ENCODE peak calls at places on chromosomes 12 and 14, in ten cellular contexts. F is transverse colon, Z is A549, Y is ovary, X is SK-N-SH, M is HepG2, W is tibial nerve, K is sigmoid colon, V is H1, D is esophagus muscularis mucosa. N is an unnamed sample.

GRCh38 chr12:106170285-106170684 is 31.5 kb upstream of the NUAK1 start:
- DNase-seq in F (no peak), Z (no peak), Y (no peak), X (no peak), M (no peak), W (no peak), K (no peak), V (no peak), D (no peak), N (no peak)

GRCh38 chr14:68789798-68790655 is 2.8 kb downstream of the ZFP36L1 start:
- DNase-seq in F (peak; percentile 33), Z (no peak), Y (no peak), X (no peak), M (no peak), W (no peak), K (peak; percentile 80), V (no peak), D (no peak), N (peak; percentile 40)

GRCh38 chr14:24260026-24260779 is 2.8 kb downstream of the TGM1 start:
- DNase-seq in F (no peak), Z (no peak), Y (no peak), X (no peak), M (no peak), W (no peak), K (no peak), V (no peak), D (no peak), N (no peak)

GRCh38 chr14:89351958-89352404 is 65.1 kb downstream of the FOXN3 start:
- DNase-seq in F (no peak), Z (no peak), Y (no peak), X (peak; percentile 30), M (peak; percentile 94), W (no peak), K (no peak), V (no peak), D (peak; percentile 89), N (no peak)

GRCh38 chr12:70928066-70928465 is 7.5 kb upstream of the PTPRR start:
- DNase-seq in F (no peak), Z (no peak), Y (no peak), X (no peak), M (no peak), W (no peak), K (no peak), V (no peak), D (no peak), N (no peak)

GRCh38 chr12:53551889-53552291 is 44.6 kb upstream of the NPFF start:
- DNase-seq in F (no peak), Z (no peak), Y (no peak), X (no peak), M (no peak), W (no peak), K (no peak), V (no peak), D (no peak), N (no peak)

GRCh38 chr12:109723311-109723791 is 9.7 kb downstream of the FAM222A start:
- DNase-seq in F (peak; percentile 67), Z (no peak), Y (no peak), X (peak; percentile 75), M (no peak), W (no peak), K (peak; percentile 94), V (no peak), D (no peak), N (peak; percentile 82)

GRCh38 chr14:58817846-58818245 is 180.1 kb downstream of the DACT1 start:
- DNase-seq in F (no peak), Z (no peak), Y (no peak), X (no peak), M (no peak), W (no peak), K (no peak), V (no peak), D (no peak), N (no peak)

GRCh38 chr12:94571556-94571955 is 78.8 kb downstream of the TMCC3 start:
- DNase-seq in F (peak; percentile 81), Z (peak; percentile 11), Y (peak; percentile 67), X (no peak), M (peak; percentile 91), W (no peak), K (no peak), V (no peak), D (no peak), N (peak; percentile 65)

GRCh38 chr12:69648476-69648875 is 37.8 kb upstream of the LRRC10 start:
- DNase-seq in F (no peak), Z (no peak), Y (no peak), X (no peak), M (peak; percentile 27), W (no peak), K (no peak), V (no peak), D (no peak), N (no peak)

GRCh38 chr14:100372357-100373048 is 49.4 kb downstream of the SLC25A47 start:
- DNase-seq in F (no peak), Z (no peak), Y (no peak), X (no peak), M (no peak), W (no peak), K (no peak), V (no peak), D (no peak), N (no peak)

GRCh38 chr14:67409461-67409860 is 2.5 kb downstream of the PLEK2 start:
- DNase-seq in F (no peak), Z (no peak), Y (no peak), X (no peak), M (no peak), W (no peak), K (peak; percentile 37), V (no peak), D (no peak), N (no peak)

GRCh38 chr14:89619616-89620273 is 202.7 kb upstream of the FOXN3 start:
- DNase-seq in F (no peak), Z (no peak), Y (no peak), X (no peak), M (no peak), W (no peak), K (no peak), V (no peak), D (no peak), N (no peak)

GRCh38 chr12:47035459-47035858 is 44.0 kb upstream of the PCED1B start:
- DNase-seq in F (no peak), Z (no peak), Y (no peak), X (no peak), M (no peak), W (no peak), K (no peak), V (no peak), D (no peak), N (no peak)
- H3K4me1 ChIP-seq in F (peaks cover 5% of the 10 kb centered on the region), Z (peaks cover 66% of the 10 kb centered on the region), Y (peaks cover 4% of the 10 kb centered on the region), X (no peaks in the 10 kb centered on the region), M (no peaks in the 10 kb centered on the region), W (peaks cover 8% of the 10 kb centered on the region), K (no peaks in the 10 kb centered on the region), V (peaks cover 6% of the 10 kb centered on the region), D (no peaks in the 10 kb centered on the region), N (peaks cover 14% of the 10 kb centered on the region)

DNA sequence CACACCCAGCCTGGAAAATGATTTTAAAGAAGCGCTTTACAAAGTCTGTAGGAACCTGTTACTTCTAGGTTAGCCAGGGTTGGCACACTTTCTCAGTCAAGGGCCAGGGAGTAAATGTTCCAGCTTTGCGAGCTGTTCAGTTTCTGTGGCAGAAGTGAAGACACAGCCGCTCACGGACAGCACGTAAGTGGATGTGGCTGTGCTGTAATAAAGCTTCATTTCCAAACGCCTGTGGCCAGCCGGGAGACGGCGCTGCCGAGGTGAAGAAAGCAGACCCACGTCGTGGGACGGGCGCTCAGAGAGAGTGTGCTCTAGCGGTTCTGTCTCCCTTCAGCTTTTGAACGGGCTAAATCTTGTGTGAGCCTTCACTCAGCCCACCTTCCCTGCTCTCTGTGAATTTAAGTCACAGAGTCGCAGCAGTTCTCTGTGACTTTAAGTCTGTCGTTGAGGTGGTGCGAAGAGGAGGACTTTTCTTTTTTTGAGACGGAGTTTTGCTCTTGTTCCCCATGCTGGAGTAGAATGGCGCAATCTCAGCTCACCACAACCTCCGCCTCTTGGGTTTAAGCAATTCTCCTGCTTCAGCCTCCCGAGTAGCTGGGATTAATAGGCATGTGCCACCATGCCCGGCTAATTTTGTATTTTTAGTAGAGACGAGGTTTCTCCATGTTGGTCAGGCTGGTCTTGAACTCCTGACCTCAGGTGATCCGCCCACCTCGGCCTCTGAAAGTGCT is 35.6 kb downstream of the EP400 start:
- DNase-seq in F (no peak), Z (no peak), Y (no peak), X (no peak), M (no peak), W (no peak), K (no peak), V (no peak), D (peak; percentile 72), N (peak; percentile 28)
- TF ChIP-seq EP300 in F (no peak), Z (no peak), Y (no peak), X (no peak), M (no peak), W (no peak), K (no peak), V (no peak), D (no peak), N (no peak)

GRCh38 chr14:61335049-61335448 is 13.7 kb downstream of the PRKCH start:
- DNase-seq in F (no peak), Z (no peak), Y (no peak), X (no peak), M (no peak), W (no peak), K (no peak), V (no peak), D (no peak), N (no peak)
- H3K27ac ChIP-seq in F (peak overlapping the region; percentile 44), Z (no peak overlapping the region), Y (no peak overlapping the region), X (no peak overlapping the region), M (no peak overlapping the region), W (no peak overlapping the region), K (no peak overlapping the region), V (no peak overlapping the region), D (no peak overlapping the region), N (peak overlapping the region; percentile 52)

GRCh38 chr14:98177551-98177950 is 1094.4 kb downstream of the BCL11B start:
- DNase-seq in F (no peak), Z (no peak), Y (no peak), X (no peak), M (no peak), W (no peak), K (no peak), V (no peak), D (no peak), N (no peak)

GRCh38 chr14:98175881-98176280 is 1096.1 kb downstream of the BCL11B start:
- DNase-seq in F (no peak), Z (no peak), Y (no peak), X (no peak), M (no peak), W (no peak), K (no peak), V (no peak), D (no peak), N (no peak)

GRCh38 chr14:98175436-98175835 is 1096.6 kb downstream of the BCL11B start:
- DNase-seq in F (no peak), Z (no peak), Y (no peak), X (no peak), M (no peak), W (no peak), K (no peak), V (no peak), D (no peak), N (no peak)

GRCh38 chr14:98174031-98174430 is 1098.0 kb downstream of the BCL11B start:
- DNase-seq in F (no peak), Z (no peak), Y (no peak), X (no peak), M (no peak), W (no peak), K (no peak), V (no peak), D (no peak), N (no peak)

DNA sequence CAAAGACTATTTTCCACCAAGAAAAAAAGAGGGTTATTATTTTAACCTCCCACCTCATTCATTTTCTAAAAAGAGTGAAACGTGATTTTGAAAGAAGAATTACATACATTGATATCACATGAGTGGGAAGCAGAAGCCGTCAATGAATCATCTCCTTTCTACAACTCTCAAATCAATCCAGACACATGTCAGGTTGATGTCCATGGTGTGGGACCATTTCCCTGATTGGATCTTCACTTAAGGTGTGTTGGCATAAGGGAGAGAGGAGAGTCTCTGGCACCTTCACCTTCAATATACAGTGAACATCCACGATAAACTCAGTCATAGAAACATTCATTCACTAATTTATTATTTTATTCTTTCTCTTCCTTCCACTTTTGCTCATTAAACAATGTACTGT is 1095.1 kb downstream of the BCL11B start:
- DNase-seq in F (no peak), Z (no peak), Y (no peak), X (no peak), M (no peak), W (no peak), K (no peak), V (no peak), D (no peak), N (no peak)
- H3K4me1 ChIP-seq in F (no peaks in the 10 kb centered on the region), Z (no peaks in the 10 kb centered on the region), Y (no peaks in the 10 kb centered on the region), X (no peaks in the 10 kb centered on the region), M (no peaks in the 10 kb centered on the region), W (no peaks in the 10 kb centered on the region), K (no peaks in the 10 kb centered on the region), V (no peaks in the 10 kb centered on the region), D (no peaks in the 10 kb centered on the region), N (no peaks in the 10 kb centered on the region)